ENCODE peak calls at places on chromosomes 1 and 21, in nine cellular contexts. One of them, this sample, is unnamed.

GRCh38 chr21:36820176-36821031 is 121.5 kb downstream of the SIM2 start:
- DNase-seq in prostate gland: no peak
- DNase-seq in activated CD8-positive, alpha-beta memory T cell treated with anti-CD3 and anti-CD28 coated beads for 1 hour: no peak
- DNase-seq in AG08396: no peak
- DNase-seq in dorsolateral prefrontal cortex: no peak
- DNase-seq in kidney tubule cell: no peak
- DNase-seq in ELR: no peak
- DNase-seq in stimulated activated CD4-positive, alpha-beta T cell treated with anti-CD3 and anti-CD28 coated beads, Interleukin-4, amount 100 ng/mL, for 48 hours: no peak
- DNase-seq in lung: no peak
- DNase-seq in this sample: no peak

GRCh38 chr1:52119291-52119690 is 22.6 kb upstream of the ZFYVE9 start:
- DNase-seq in prostate gland: no peak
- DNase-seq in activated CD8-positive, alpha-beta memory T cell treated with anti-CD3 and anti-CD28 coated beads for 1 hour: no peak
- DNase-seq in AG08396: no peak
- DNase-seq in dorsolateral prefrontal cortex: no peak
- DNase-seq in kidney tubule cell: no peak
- DNase-seq in ELR: no peak
- DNase-seq in stimulated activated CD4-positive, alpha-beta T cell treated with anti-CD3 and anti-CD28 coated beads, Interleukin-4, amount 100 ng/mL, for 48 hours: no peak
- DNase-seq in lung: no peak
- DNase-seq in this sample: no peak

GRCh38 chr1:20219991-20220390 is 33.7 kb upstream of the PLA2G2C start:
- DNase-seq in prostate gland: no peak
- DNase-seq in activated CD8-positive, alpha-beta memory T cell treated with anti-CD3 and anti-CD28 coated beads for 1 hour: no peak
- DNase-seq in AG08396: no peak
- DNase-seq in dorsolateral prefrontal cortex: no peak
- DNase-seq in kidney tubule cell: no peak
- DNase-seq in ELR: no peak
- DNase-seq in stimulated activated CD4-positive, alpha-beta T cell treated with anti-CD3 and anti-CD28 coated beads, Interleukin-4, amount 100 ng/mL, for 48 hours: no peak
- DNase-seq in lung: no peak
- DNase-seq in this sample: no peak

GRCh38 chr1:22969224-22969829 is 3.3 kb downstream of the LACTBL1 start:
- DNase-seq in prostate gland: peak
- DNase-seq in activated CD8-positive, alpha-beta memory T cell treated with anti-CD3 and anti-CD28 coated beads for 1 hour: no peak
- DNase-seq in AG08396: peak
- DNase-seq in dorsolateral prefrontal cortex: no peak
- DNase-seq in kidney tubule cell: peak
- DNase-seq in ELR: peak
- DNase-seq in stimulated activated CD4-positive, alpha-beta T cell treated with anti-CD3 and anti-CD28 coated beads, Interleukin-4, amount 100 ng/mL, for 48 hours: no peak
- DNase-seq in lung: no peak
- DNase-seq in this sample: no peak

GRCh38 chr21:45861156-45861870 is 120.3 kb upstream of the COL6A1 start:
- DNase-seq in prostate gland: no peak
- DNase-seq in activated CD8-positive, alpha-beta memory T cell treated with anti-CD3 and anti-CD28 coated beads for 1 hour: no peak
- DNase-seq in AG08396: no peak
- DNase-seq in dorsolateral prefrontal cortex: no peak
- DNase-seq in kidney tubule cell: no peak
- DNase-seq in ELR: no peak
- DNase-seq in stimulated activated CD4-positive, alpha-beta T cell treated with anti-CD3 and anti-CD28 coated beads, Interleukin-4, amount 100 ng/mL, for 48 hours: no peak
- DNase-seq in lung: no peak
- DNase-seq in this sample: no peak

GRCh38 chr1:109927908-109928307 is 17.3 kb downstream of the CSF1 start:
- DNase-seq in prostate gland: peak
- DNase-seq in activated CD8-positive, alpha-beta memory T cell treated with anti-CD3 and anti-CD28 coated beads for 1 hour: no peak
- DNase-seq in AG08396: no peak
- DNase-seq in dorsolateral prefrontal cortex: no peak
- DNase-seq in kidney tubule cell: peak
- DNase-seq in ELR: peak
- DNase-seq in stimulated activated CD4-positive, alpha-beta T cell treated with anti-CD3 and anti-CD28 coated beads, Interleukin-4, amount 100 ng/mL, for 48 hours: no peak
- DNase-seq in lung: peak
- DNase-seq in this sample: peak

GRCh38 chr1:118116401-118116800 is 68.6 kb downstream of the SPAG17 start:
- DNase-seq in prostate gland: no peak
- DNase-seq in activated CD8-positive, alpha-beta memory T cell treated with anti-CD3 and anti-CD28 coated beads for 1 hour: no peak
- DNase-seq in AG08396: no peak
- DNase-seq in dorsolateral prefrontal cortex: no peak
- DNase-seq in kidney tubule cell: no peak
- DNase-seq in ELR: no peak
- DNase-seq in stimulated activated CD4-positive, alpha-beta T cell treated with anti-CD3 and anti-CD28 coated beads, Interleukin-4, amount 100 ng/mL, for 48 hours: no peak
- DNase-seq in lung: no peak
- DNase-seq in this sample: no peak

GRCh38 chr1:25803368-25803767 is 3.4 kb downstream of the SELENON start:
- DNase-seq in prostate gland: no peak
- DNase-seq in activated CD8-positive, alpha-beta memory T cell treated with anti-CD3 and anti-CD28 coated beads for 1 hour: no peak
- DNase-seq in AG08396: no peak
- DNase-seq in dorsolateral prefrontal cortex: no peak
- DNase-seq in kidney tubule cell: no peak
- DNase-seq in ELR: no peak
- DNase-seq in stimulated activated CD4-positive, alpha-beta T cell treated with anti-CD3 and anti-CD28 coated beads, Interleukin-4, amount 100 ng/mL, for 48 hours: no peak
- DNase-seq in lung: no peak
- DNase-seq in this sample: no peak

GRCh38 chr1:156246762-156247459 is 945 bp downstream of the PAQR6 start:
- DNase-seq in prostate gland: no peak
- DNase-seq in activated CD8-positive, alpha-beta memory T cell treated with anti-CD3 and anti-CD28 coated beads for 1 hour: no peak
- DNase-seq in AG08396: peak
- DNase-seq in dorsolateral prefrontal cortex: no peak
- DNase-seq in kidney tubule cell: no peak
- DNase-seq in ELR: peak
- DNase-seq in stimulated activated CD4-positive, alpha-beta T cell treated with anti-CD3 and anti-CD28 coated beads, Interleukin-4, amount 100 ng/mL, for 48 hours: no peak
- DNase-seq in lung: no peak
- DNase-seq in this sample: no peak

GRCh38 chr1:11453742-11454442 is 25.1 kb upstream of the DISP3 start:
- DNase-seq in prostate gland: no peak
- DNase-seq in activated CD8-positive, alpha-beta memory T cell treated with anti-CD3 and anti-CD28 coated beads for 1 hour: no peak
- DNase-seq in AG08396: no peak
- DNase-seq in dorsolateral prefrontal cortex: no peak
- DNase-seq in kidney tubule cell: no peak
- DNase-seq in ELR: no peak
- DNase-seq in stimulated activated CD4-positive, alpha-beta T cell treated with anti-CD3 and anti-CD28 coated beads, Interleukin-4, amount 100 ng/mL, for 48 hours: no peak
- DNase-seq in lung: no peak
- DNase-seq in this sample: no peak

GRCh38 chr1:61278966-61279365 is 196.6 kb downstream of the NFIA start:
- DNase-seq in prostate gland: no peak
- DNase-seq in activated CD8-positive, alpha-beta memory T cell treated with anti-CD3 and anti-CD28 coated beads for 1 hour: no peak
- DNase-seq in AG08396: no peak
- DNase-seq in dorsolateral prefrontal cortex: no peak
- DNase-seq in kidney tubule cell: no peak
- DNase-seq in ELR: no peak
- DNase-seq in stimulated activated CD4-positive, alpha-beta T cell treated with anti-CD3 and anti-CD28 coated beads, Interleukin-4, amount 100 ng/mL, for 48 hours: no peak
- DNase-seq in lung: no peak
- DNase-seq in this sample: no peak

GRCh38 chr1:109929588-109930251 is 19.1 kb downstream of the CSF1 start:
- DNase-seq in prostate gland: no peak
- DNase-seq in activated CD8-positive, alpha-beta memory T cell treated with anti-CD3 and anti-CD28 coated beads for 1 hour: no peak
- DNase-seq in AG08396: no peak
- DNase-seq in dorsolateral prefrontal cortex: no peak
- DNase-seq in kidney tubule cell: no peak
- DNase-seq in ELR: no peak
- DNase-seq in stimulated activated CD4-positive, alpha-beta T cell treated with anti-CD3 and anti-CD28 coated beads, Interleukin-4, amount 100 ng/mL, for 48 hours: no peak
- DNase-seq in lung: no peak
- DNase-seq in this sample: no peak

GRCh38 chr1:18128298-18128697 is 20.7 kb downstream of the IGSF21 start:
- DNase-seq in prostate gland: no peak
- DNase-seq in activated CD8-positive, alpha-beta memory T cell treated with anti-CD3 and anti-CD28 coated beads for 1 hour: no peak
- DNase-seq in AG08396: no peak
- DNase-seq in dorsolateral prefrontal cortex: no peak
- DNase-seq in kidney tubule cell: no peak
- DNase-seq in ELR: no peak
- DNase-seq in stimulated activated CD4-positive, alpha-beta T cell treated with anti-CD3 and anti-CD28 coated beads, Interleukin-4, amount 100 ng/mL, for 48 hours: no peak
- DNase-seq in lung: no peak
- DNase-seq in this sample: no peak

GRCh38 chr21:45910548-45911221 is 70.9 kb upstream of the COL6A1 start:
- DNase-seq in prostate gland: no peak
- DNase-seq in activated CD8-positive, alpha-beta memory T cell treated with anti-CD3 and anti-CD28 coated beads for 1 hour: no peak
- DNase-seq in AG08396: no peak
- DNase-seq in dorsolateral prefrontal cortex: no peak
- DNase-seq in kidney tubule cell: no peak
- DNase-seq in ELR: no peak
- DNase-seq in stimulated activated CD4-positive, alpha-beta T cell treated with anti-CD3 and anti-CD28 coated beads, Interleukin-4, amount 100 ng/mL, for 48 hours: no peak
- DNase-seq in lung: no peak
- DNase-seq in this sample: no peak

GRCh38 chr21:14457762-14458161 is 74.8 kb upstream of the HSPA13 start:
- DNase-seq in prostate gland: no peak
- DNase-seq in activated CD8-positive, alpha-beta memory T cell treated with anti-CD3 and anti-CD28 coated beads for 1 hour: no peak
- DNase-seq in AG08396: no peak
- DNase-seq in dorsolateral prefrontal cortex: no peak
- DNase-seq in kidney tubule cell: no peak
- DNase-seq in ELR: no peak
- DNase-seq in stimulated activated CD4-positive, alpha-beta T cell treated with anti-CD3 and anti-CD28 coated beads, Interleukin-4, amount 100 ng/mL, for 48 hours: no peak
- DNase-seq in lung: no peak
- DNase-seq in this sample: no peak

GRCh38 chr1:55222152-55222551 is 7.0 kb upstream of the USP24 start:
- DNase-seq in prostate gland: no peak
- DNase-seq in activated CD8-positive, alpha-beta memory T cell treated with anti-CD3 and anti-CD28 coated beads for 1 hour: no peak
- DNase-seq in AG08396: no peak
- DNase-seq in dorsolateral prefrontal cortex: no peak
- DNase-seq in kidney tubule cell: no peak
- DNase-seq in ELR: no peak
- DNase-seq in stimulated activated CD4-positive, alpha-beta T cell treated with anti-CD3 and anti-CD28 coated beads, Interleukin-4, amount 100 ng/mL, for 48 hours: no peak
- DNase-seq in lung: no peak
- DNase-seq in this sample: no peak

GRCh38 chr1:168991667-168992475 is 114.6 kb upstream of the ATP1B1 start:
- DNase-seq in prostate gland: no peak
- DNase-seq in activated CD8-positive, alpha-beta memory T cell treated with anti-CD3 and anti-CD28 coated beads for 1 hour: no peak
- DNase-seq in AG08396: no peak
- DNase-seq in dorsolateral prefrontal cortex: no peak
- DNase-seq in kidney tubule cell: peak
- DNase-seq in ELR: no peak
- DNase-seq in stimulated activated CD4-positive, alpha-beta T cell treated with anti-CD3 and anti-CD28 coated beads, Interleukin-4, amount 100 ng/mL, for 48 hours: peak
- DNase-seq in lung: no peak
- DNase-seq in this sample: no peak

GRCh38 chr1:40267767-40268187 is 9.7 kb downstream of the ZMPSTE24 start:
- DNase-seq in prostate gland: peak
- DNase-seq in activated CD8-positive, alpha-beta memory T cell treated with anti-CD3 and anti-CD28 coated beads for 1 hour: no peak
- DNase-seq in AG08396: peak
- DNase-seq in dorsolateral prefrontal cortex: no peak
- DNase-seq in kidney tubule cell: peak
- DNase-seq in ELR: peak
- DNase-seq in stimulated activated CD4-positive, alpha-beta T cell treated with anti-CD3 and anti-CD28 coated beads, Interleukin-4, amount 100 ng/mL, for 48 hours: no peak
- DNase-seq in lung: no peak
- DNase-seq in this sample: peak

GRCh38 chr1:19554090-19554489 is 68.8 kb upstream of the CAPZB start:
- DNase-seq in prostate gland: no peak
- DNase-seq in activated CD8-positive, alpha-beta memory T cell treated with anti-CD3 and anti-CD28 coated beads for 1 hour: no peak
- DNase-seq in AG08396: no peak
- DNase-seq in dorsolateral prefrontal cortex: no peak
- DNase-seq in kidney tubule cell: no peak
- DNase-seq in ELR: no peak
- DNase-seq in stimulated activated CD4-positive, alpha-beta T cell treated with anti-CD3 and anti-CD28 coated beads, Interleukin-4, amount 100 ng/mL, for 48 hours: no peak
- DNase-seq in lung: no peak
- DNase-seq in this sample: no peak

GRCh38 chr1:173527151-173527826 is 50.2 kb downstream of the PRDX6 start:
- DNase-seq in prostate gland: no peak
- DNase-seq in activated CD8-positive, alpha-beta memory T cell treated with anti-CD3 and anti-CD28 coated beads for 1 hour: no peak
- DNase-seq in AG08396: no peak
- DNase-seq in dorsolateral prefrontal cortex: no peak
- DNase-seq in kidney tubule cell: peak
- DNase-seq in ELR: peak
- DNase-seq in stimulated activated CD4-positive, alpha-beta T cell treated with anti-CD3 and anti-CD28 coated beads, Interleukin-4, amount 100 ng/mL, for 48 hours: no peak
- DNase-seq in lung: no peak
- DNase-seq in this sample: no peak

GRCh38 chr1:180863158-180863775 is 49.4 kb upstream of the KIAA1614 start:
- DNase-seq in prostate gland: peak
- DNase-seq in activated CD8-positive, alpha-beta memory T cell treated with anti-CD3 and anti-CD28 coated beads for 1 hour: no peak
- DNase-seq in AG08396: peak
- DNase-seq in dorsolateral prefrontal cortex: no peak
- DNase-seq in kidney tubule cell: peak
- DNase-seq in ELR: peak
- DNase-seq in stimulated activated CD4-positive, alpha-beta T cell treated with anti-CD3 and anti-CD28 coated beads, Interleukin-4, amount 100 ng/mL, for 48 hours: no peak
- DNase-seq in lung: no peak
- DNase-seq in this sample: peak

This sample was measured in RCC 7860.